ENCODE peak calls at places on chromosome 6, in nine cellular contexts. E is stomach, T is foreskin fibroblast, K is heart left ventricle, U is hepatocyte, C is A549, B is cardiac muscle cell, H is psoas muscle, F is IMR-90. Z is an unnamed sample.

GRCh38 chr6:67933278-67933677 is 701.8 kb upstream of the ADGRB3 start:
- DNase-seq in U (no peak), H (no peak), E (no peak), C (peak; percentile 0), K (no peak), T (no peak), F (no peak), B (no peak), Z (peak; percentile 1)

GRCh38 chr6:80744213-80744612 is 637.7 kb downstream of the BCKDHB start:
- DNase-seq in E (no peak), B (no peak), F (no peak), C (no peak), H (no peak), K (no peak), T (no peak), U (no peak), Z (no peak)

GRCh38 chr6:105954148-105954547 is 132.0 kb upstream of the PRDM1 start:
- DNase-seq in B (no peak), T (no peak), U (peak; percentile 14), C (no peak), H (no peak), F (no peak), K (no peak), E (no peak), Z (no peak)

GRCh38 chr6:144262470-144263369 is 22.4 kb upstream of the UTRN start:
- DNase-seq in H (no peak), B (no peak), K (no peak), C (peak; percentile 25), T (no peak), F (no peak), E (no peak), U (no peak), Z (no peak)

GRCh38 chr6:167996424-167997199 is 859 bp upstream of the KIF25 start:
- DNase-seq in C (peak; percentile 22), E (no peak), T (no peak), H (no peak), U (no peak), B (no peak), K (no peak), F (no peak), Z (no peak)

GRCh38 chr6:148779142-148779562 is 32.3 kb downstream of the UST start:
- DNase-seq in E (no peak), F (peak; percentile 18), H (no peak), B (peak; percentile 86), U (no peak), K (no peak), T (peak; percentile 14), C (no peak), Z (peak; percentile 71)

GRCh38 chr6:22880686-22881433 is 311.5 kb downstream of the HDGFL1 start:
- DNase-seq in F (peak; percentile 99), T (peak; percentile 94), U (peak; percentile 73), B (peak; percentile 95), K (no peak), E (no peak), H (no peak), C (peak; percentile 81), Z (peak; percentile 94)

GRCh38 chr6:49333345-49334120 is 129.5 kb downstream of the MMUT start:
- DNase-seq in F (peak; percentile 31), K (no peak), T (peak; percentile 50), U (no peak), C (no peak), B (no peak), E (no peak), H (no peak), Z (peak; percentile 43)

GRCh38 chr6:79079425-79080130 is 1.5 kb upstream of the PHIP start:
- DNase-seq in K (no peak), U (peak; percentile 7), T (peak; percentile 48), C (no peak), F (peak; percentile 8), H (no peak), E (no peak), B (peak; percentile 51), Z (peak; percentile 20)

GRCh38 chr6:81228912-81229540 is 523.5 kb downstream of the TENT5A start:
- DNase-seq in T (peak; percentile 23), F (peak; percentile 36), U (no peak), K (no peak), H (no peak), E (no peak), B (peak; percentile 60), C (peak; percentile 2), Z (peak; percentile 55)

GRCh38 chr6:15431762-15432495 is 186.1 kb downstream of the JARID2 start:
- DNase-seq in B (peak; percentile 58), U (peak; percentile 38), K (no peak), E (no peak), H (peak; percentile 81), T (no peak), F (peak; percentile 59), C (peak; percentile 7), Z (peak; percentile 35)

GRCh38 chr6:2990179-2990931 is 9.3 kb upstream of the NQO2 start:
- DNase-seq in K (no peak), B (peak; percentile 48), E (no peak), U (peak; percentile 50), F (no peak), H (no peak), C (no peak), T (peak; percentile 43), Z (peak; percentile 26)

GRCh38 chr6:35154262-35154661 is 13.1 kb upstream of the TCP11 start:
- DNase-seq in E (no peak), F (peak; percentile 54), U (no peak), H (no peak), B (no peak), T (no peak), K (no peak), C (no peak), Z (no peak)

DNA sequence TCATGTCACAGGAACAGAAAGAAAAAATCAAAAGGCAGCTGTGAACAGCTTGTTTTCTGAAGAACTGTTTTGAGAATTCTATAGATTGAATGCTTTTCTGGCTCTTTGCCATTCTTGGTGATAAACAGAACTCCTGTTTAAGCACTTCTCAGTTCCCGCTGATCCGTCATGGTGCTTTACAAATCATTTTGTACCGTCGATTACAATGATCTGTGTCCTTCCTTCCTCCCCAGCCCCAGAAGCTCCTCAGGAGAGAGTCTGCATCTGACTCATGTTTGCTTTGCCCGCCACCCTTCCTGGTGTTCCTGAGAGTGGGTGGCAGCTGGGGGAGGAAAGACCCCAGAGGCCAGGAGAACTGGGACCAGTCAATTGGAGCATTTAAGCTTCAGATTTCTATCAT is 538.6 kb upstream of the MARCKS start:
- DNase-seq in T (no peak), K (no peak), B (peak; percentile 22), C (no peak), H (no peak), F (peak; percentile 4), U (no peak), E (no peak), Z (no peak)
- TF ChIP-seq CTCF in T (no peak), K (no peak), B (no peak), C (no peak), H (no peak), F (no peak), U (no peak), E (no peak), Z (no peak)

DNA sequence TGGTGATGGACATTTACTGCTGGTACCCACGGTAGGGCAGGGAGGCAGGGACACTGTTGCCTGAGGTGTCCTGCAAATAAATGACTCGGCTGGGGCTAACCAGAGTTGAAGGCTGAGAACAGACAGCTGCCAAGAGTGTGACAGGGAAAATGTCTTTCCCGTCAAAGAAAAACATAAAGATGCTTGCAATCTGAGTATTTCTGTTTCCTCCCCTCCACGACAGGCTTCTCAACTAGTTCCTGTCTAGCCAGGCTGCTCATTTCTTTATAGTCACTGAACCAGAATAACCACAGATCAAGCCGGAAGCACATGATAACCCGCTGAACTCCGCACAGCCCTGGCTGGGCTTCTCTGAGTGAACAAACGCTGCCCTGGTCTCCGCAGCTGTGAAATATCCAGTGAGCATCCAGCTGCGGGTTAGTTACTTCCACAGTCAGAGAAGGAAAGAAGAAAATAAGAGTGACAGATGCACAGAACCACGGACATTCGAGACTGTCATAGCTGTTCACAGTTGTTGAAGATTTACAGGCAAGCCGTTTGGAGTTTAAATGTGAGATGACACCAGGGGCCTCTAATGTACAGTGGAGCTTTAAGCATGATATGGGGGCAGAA is 299.8 kb upstream of the SUPT3H start:
- DNase-seq in H (no peak), K (peak; percentile 41), E (peak; percentile 59), F (peak; percentile 66), T (peak; percentile 41), C (no peak), B (peak; percentile 70), U (no peak), Z (peak; percentile 54)
- H3K4me3 ChIP-seq in H (no peak overlapping the region), K (no peak overlapping the region), E (no peak overlapping the region), F (no peak overlapping the region), T (no peak overlapping the region), C (no peak overlapping the region), B (no peak overlapping the region), U (no peak overlapping the region), Z (no peak overlapping the region)

GRCh38 chr6:165109011-165109410 is 200.4 kb downstream of the C6orf118 start:
- DNase-seq in F (no peak), T (no peak), E (no peak), H (no peak), B (no peak), U (no peak), C (no peak), K (no peak), Z (no peak)

GRCh38 chr6:165106261-165106660 is 203.1 kb downstream of the C6orf118 start:
- DNase-seq in E (no peak), B (no peak), T (no peak), F (no peak), H (no peak), U (no peak), K (no peak), C (no peak), Z (no peak)

DNA sequence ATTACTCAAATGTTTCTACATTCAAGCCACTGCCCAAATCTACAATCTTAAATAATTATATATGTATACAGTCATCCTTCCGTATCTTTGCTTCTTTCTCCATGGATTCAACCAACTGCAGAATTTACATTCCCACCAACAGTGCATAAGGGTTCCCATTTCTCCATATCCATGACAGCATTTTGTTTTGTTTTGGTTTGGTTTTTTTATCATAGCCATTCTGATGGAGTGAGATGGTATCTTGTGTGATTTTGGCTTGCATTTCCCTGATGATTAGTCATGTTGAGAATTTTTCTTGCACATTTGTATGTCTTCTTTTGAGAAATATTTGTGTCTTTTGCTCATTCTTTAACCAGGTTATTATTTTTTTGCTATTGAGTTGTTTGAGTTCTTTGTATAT is 198.5 kb downstream of the C6orf118 start:
- DNase-seq in T (no peak), U (no peak), F (no peak), K (no peak), B (no peak), C (no peak), E (no peak), H (no peak), Z (no peak)
- TF ChIP-seq CTCF in T (no peak), U (no peak), F (no peak), K (no peak), B (no peak), C (no peak), E (no peak), H (no peak), Z (no peak)

DNA sequence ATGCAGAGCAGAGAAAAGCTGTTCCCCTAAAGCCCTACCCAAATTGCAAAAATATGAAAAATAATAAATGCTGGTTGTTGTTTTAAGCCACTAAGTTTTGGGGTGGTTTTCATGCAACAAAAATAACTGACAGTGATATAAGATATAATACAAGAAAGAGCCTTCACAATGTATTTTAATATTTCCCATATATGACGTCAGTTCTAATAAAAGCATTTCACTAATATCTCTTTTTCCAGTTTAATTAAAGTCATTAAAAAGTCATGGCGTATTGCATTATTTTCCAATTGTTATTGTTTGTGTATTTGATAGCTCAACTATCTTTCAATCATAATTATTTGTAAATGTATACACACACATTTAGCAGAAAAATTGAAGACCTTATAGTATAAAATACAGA is 134.7 kb upstream of the EPHA7 start:
- DNase-seq in H (no peak), E (no peak), K (no peak), B (no peak), C (no peak), T (no peak), U (no peak), F (no peak), Z (no peak)
- H3K4me3 ChIP-seq in H (no peak overlapping the region), E (no peak overlapping the region), K (no peak overlapping the region), B (no peak overlapping the region), C (no peak overlapping the region), T (no peak overlapping the region), U (no peak overlapping the region), F (no peak overlapping the region), Z (no peak overlapping the region)

Z was measured in fibroblast of mammary gland.